ENCODE peak calls at places on chromosomes 7 and 10, in five cellular contexts. P is psoas muscle; F is CD8-positive, alpha-beta T cell; Q is GDM1; O is endothelial cell. L is an unnamed sample.

GRCh38 chr7:13687500-13687899 is 302.0 kb downstream of the ETV1 start:
- DNase-seq in P (no peak), F (no peak), Q (no peak), O (no peak), L (no peak)

GRCh38 chr7:48389977-48390376 is 218.7 kb downstream of the ABCA13 start:
- DNase-seq in P (no peak), F (no peak), Q (peak), O (no peak), L (no peak)

GRCh38 chr7:34747842-34748241 is 89.8 kb downstream of the NPSR1 start:
- DNase-seq in P (no peak), F (no peak), Q (no peak), O (no peak), L (no peak)

GRCh38 chr7:2242541-2243482 is 786 bp downstream of the NUDT1 start:
- DNase-seq in P (no peak), F (peak), Q (no peak), O (peak), L (no peak)

GRCh38 chr7:104185346-104185745 is 22.5 kb downstream of the ORC5 start:
- DNase-seq in P (no peak), F (no peak), Q (no peak), O (no peak), L (no peak)

GRCh38 chr10:21130108-21130507 is 233.0 kb upstream of the NEBL start:
- DNase-seq in P (no peak), F (no peak), Q (no peak), O (no peak), L (peak)

GRCh38 chr10:102326031-102326430 is 69.5 kb upstream of the NFKB2 start:
- DNase-seq in P (no peak), F (no peak), Q (no peak), O (no peak), L (no peak)

GRCh38 chr10:78438094-78438906 is 404.6 kb downstream of the RPS24 start:
- DNase-seq in P (no peak), F (no peak), Q (peak), O (no peak), L (no peak)

GRCh38 chr7:87234949-87235348 is 15.4 kb upstream of the TMEM243 start:
- DNase-seq in P (no peak), F (no peak), Q (no peak), O (no peak), L (no peak)

GRCh38 chr7:85176197-85176596 is 10.7 kb downstream of the SEMA3D start:
- DNase-seq in P (no peak), F (no peak), Q (no peak), O (no peak), L (no peak)

GRCh38 chr10:61902448-61903183 is 1.1 kb downstream of the ARID5B start:
- DNase-seq in P (no peak), F (peak), Q (peak), O (peak), L (peak)

GRCh38 chr7:122485841-122486240 is 181.3 kb upstream of the FEZF1 start:
- DNase-seq in P (no peak), F (no peak), Q (no peak), O (no peak), L (no peak)

GRCh38 chr10:119207367-119207668 is at the start of gene GRK5:
- DNase-seq in P (peak), F (peak), Q (peak), O (peak), L (peak)

GRCh38 chr7:45145881-45146280 is 11.7 kb upstream of the RAMP3 start:
- DNase-seq in P (peak), F (no peak), Q (no peak), O (no peak), L (no peak)

GRCh38 chr10:3477683-3478082 is 305.1 kb upstream of the PITRM1 start:
- DNase-seq in P (no peak), F (no peak), Q (no peak), O (no peak), L (no peak)

GRCh38 chr7:105496501-105496900 is 25.6 kb downstream of the PUS7 start:
- DNase-seq in P (no peak), F (no peak), Q (no peak), O (no peak), L (no peak)

GRCh38 chr10:102919237-102919959 is 1.3 kb downstream of the CNNM2 start:
- DNase-seq in P (no peak), F (peak), Q (no peak), O (peak), L (no peak)

GRCh38 chr7:55019329-55019690 is 493 bp downstream of the EGFR start:
- DNase-seq in P (peak), F (no peak), Q (no peak), O (peak), L (no peak)

GRCh38 chr10:1209355-1209979 is 153.3 kb downstream of the WDR37 start:
- DNase-seq in P (no peak), F (peak), Q (no peak), O (no peak), L (no peak)

GRCh38 chr10:13707156-13707881 is 120.6 kb downstream of the PRPF18 start:
- DNase-seq in P (peak), F (no peak), Q (peak), O (peak), L (peak)

GRCh38 chr10:12709516-12709915 is 292.0 kb downstream of the CCDC3 start:
- DNase-seq in P (no peak), F (no peak), Q (no peak), O (no peak), L (no peak)

GRCh38 chr10:58164517-58164916 is 103.2 kb downstream of the IPMK start:
- DNase-seq in P (no peak), F (no peak), Q (no peak), O (no peak), L (no peak)

GRCh38 chr7:158366916-158367633 is 220.5 kb downstream of the PTPRN2 start:
- DNase-seq in P (no peak), F (no peak), Q (no peak), O (no peak), L (no peak)

GRCh38 chr7:93515144-93515543 is 59.4 kb downstream of the CALCR start:
- DNase-seq in P (no peak), F (no peak), Q (no peak), O (no peak), L (no peak)

GRCh38 chr10:3775671-3776551 is 9.1 kb downstream of the KLF6 start:
- DNase-seq in P (peak), F (peak), Q (no peak), O (no peak), L (no peak)

GRCh38 chr7:78260826-78261225 is 462.3 kb downstream of the PHTF2 start:
- DNase-seq in P (no peak), F (no peak), Q (no peak), O (no peak), L (no peak)

GRCh38 chr7:30815016-30815854 is 44.0 kb downstream of the MINDY4 start:
- DNase-seq in P (peak), F (no peak), Q (no peak), O (no peak), L (no peak)

GRCh38 chr10:84224411-84225028 is 824 bp downstream of the LRIT2 start:
- DNase-seq in P (no peak), F (no peak), Q (no peak), O (peak), L (peak)

GRCh38 chr10:66836057-66836456 is 89.8 kb upstream of the LRRTM3 start:
- DNase-seq in P (no peak), F (no peak), Q (no peak), O (no peak), L (no peak)

GRCh38 chr10:69786791-69787190 is 14.9 kb upstream of the COL13A1 start:
- DNase-seq in P (no peak), F (no peak), Q (no peak), O (peak), L (no peak)

L was measured in K562.